ENCODE peak calls at places on chromosomes 12 and 14, in four cellular contexts. I, G, S and F are unnamed samples.

GRCh38 chr14:69650948-69651369 is 39.6 kb downstream of the SUSD6 start:
- DNase-seq in G (no peak), I (no peak), S (no peak), F (no peak)

GRCh38 chr12:111424189-111424792 is 18.6 kb downstream of the SH2B3 start:
- DNase-seq in S (no peak), G (no peak), I (no peak), F (no peak)

GRCh38 chr12:69947922-69948321 is 122.9 kb downstream of the MYRFL start:
- DNase-seq in I (no peak), S (no peak), G (no peak), F (no peak)

GRCh38 chr14:36515896-36516718 is 3.9 kb downstream of the NKX2-1 start:
- DNase-seq in G (no peak), S (no peak), I (no peak), F (no peak)

GRCh38 chr14:90168425-90169105 is 87.8 kb upstream of the PSMC1 start:
- DNase-seq in I (no peak), G (no peak), S (no peak), F (no peak)

GRCh38 chr12:114403044-114403689 is 2.8 kb downstream of the TBX5 start:
- DNase-seq in G (no peak), I (no peak), S (no peak), F (no peak)

GRCh38 chr14:52874389-52874788 is 76.5 kb downstream of the FERMT2 start:
- DNase-seq in I (no peak), S (no peak), G (no peak), F (no peak)

GRCh38 chr12:50394469-50395029 is 1.9 kb downstream of the FAM186A start:
- DNase-seq in G (peak), I (no peak), S (no peak), F (no peak)

GRCh38 chr12:41141076-41141475 is 47.0 kb upstream of the PDZRN4 start:
- DNase-seq in G (no peak), I (no peak), S (no peak), F (no peak)

GRCh38 chr12:76422878-76423438 is 74.7 kb upstream of the BBS10 start:
- DNase-seq in G (no peak), S (no peak), I (no peak), F (peak)

GRCh38 chr14:76919811-76920571 is 93.8 kb downstream of the LRRC74A start:
- DNase-seq in G (peak), I (no peak), S (no peak), F (no peak)

DNA sequence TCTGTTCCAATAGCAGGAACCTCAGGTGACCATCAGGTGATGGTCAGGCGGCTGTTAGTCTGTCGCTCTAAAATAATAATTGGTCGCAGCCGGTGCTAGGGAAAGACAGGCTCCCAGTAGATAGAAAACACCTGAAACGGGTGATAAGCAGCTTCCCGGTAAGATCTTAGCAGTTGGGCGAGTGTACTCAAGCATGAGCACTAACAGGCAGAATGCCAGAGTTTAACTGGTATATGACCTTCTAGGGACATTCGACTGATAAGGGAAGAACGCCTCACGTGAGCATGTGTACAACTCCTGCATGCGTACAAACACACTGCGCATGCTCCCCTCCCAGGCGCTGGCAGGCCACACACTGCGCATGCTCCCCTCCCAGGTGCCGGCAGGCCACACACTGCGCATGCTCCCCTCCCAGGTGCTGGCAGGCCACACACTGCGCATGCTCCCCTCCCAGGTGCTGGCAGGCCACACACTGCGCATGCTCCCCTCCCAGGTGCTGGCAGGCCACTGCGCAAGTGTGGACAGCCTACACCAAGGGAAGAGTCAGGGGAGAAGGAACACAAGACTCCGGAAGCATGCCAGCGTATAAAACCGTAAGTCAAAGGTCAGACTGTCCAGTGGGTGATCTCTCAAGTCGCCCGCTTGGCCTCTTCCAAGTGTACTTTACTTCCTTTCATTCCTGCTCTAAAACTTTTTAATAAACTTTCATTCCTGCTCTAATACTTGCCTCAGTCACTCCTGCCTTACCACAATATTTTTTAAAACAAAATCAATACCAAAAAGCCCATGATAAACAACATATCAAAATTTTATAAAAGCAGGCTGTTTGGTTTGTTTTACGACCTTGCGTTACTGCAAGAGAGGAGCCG is 24.5 kb downstream of the GPRC5D start:
- DNase-seq in I (peak), S (peak), G (peak), F (no peak)
- TF ChIP-seq FOXK2 in I (no peak), S (peak), G (peak), F (no peak)

GRCh38 chr12:67414011-67414715 is 145.0 kb downstream of the CAND1 start:
- DNase-seq in I (no peak), G (no peak), S (no peak), F (no peak)
- TF ChIP-seq FOXK2 in I (no peak), G (no peak), S (no peak), F (no peak)

GRCh38 chr12:57775563-57776246 is 3.3 kb downstream of the EEF1AKMT3 start:
- DNase-seq in I (no peak), S (peak), G (no peak), F (no peak)
- TF ChIP-seq FOXK2 in I (no peak), S (no peak), G (no peak), F (no peak)

DNA sequence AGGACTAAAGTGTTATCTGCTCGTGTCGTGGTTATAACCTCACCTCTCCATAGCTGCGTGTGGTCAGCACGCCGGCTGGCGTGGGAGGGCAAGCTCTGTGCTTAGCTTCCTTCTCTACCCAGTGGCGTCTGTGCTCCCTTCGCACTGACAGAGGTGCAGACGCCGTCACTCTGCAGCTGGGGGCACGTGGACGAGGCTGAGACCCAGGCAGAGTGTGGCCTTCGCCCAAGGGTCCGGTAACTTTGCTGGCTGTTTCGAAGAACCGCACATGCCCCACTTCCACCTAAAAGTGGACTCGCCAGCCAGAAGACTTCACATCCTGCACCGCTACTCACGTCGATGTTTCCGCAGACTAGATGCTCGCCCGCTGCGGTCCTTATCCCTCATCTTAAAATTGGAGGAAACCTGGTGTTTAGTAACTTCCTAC is 35.9 kb upstream of the DYNC1H1 start:
- DNase-seq in I (no peak), S (peak), G (no peak), F (no peak)
- TF ChIP-seq FOXK2 in I (no peak), S (no peak), G (no peak), F (no peak)

GRCh38 chr14:103746706-103747105 is 31.1 kb downstream of the ZFYVE21 start:
- DNase-seq in S (peak), I (no peak), G (no peak), F (no peak)
- TF ChIP-seq FOXK2 in S (no peak), I (no peak), G (no peak), F (no peak)